ENCODE peak calls at places on chromosomes 2 and 18, in ten cellular contexts. E is Panc1; B is SK-N-SH treated with all-trans-retinoic acid at 6 μM for 48 hours; J is A549; M is CD4-positive, CD25-positive, alpha-beta regulatory T cell; L is activated CD4-positive, alpha-beta T cell treated with anti-CD3 and anti-CD28 coated beads for 36 hours; S is HepG2; U is activated B cell treated with CpG ODN at 0.5 μM for 24 hours; X is psoas muscle; R is Right ventricle myocardium superior. Q is an unnamed sample.
A peak's percentile ranks its signal among the peaks of the same experiment; 100 is the strongest.

GRCh38 chr2:132950986-132951385 is 281.0 kb upstream of the LYPD1 start:
- ATAC-seq in E (no peak), B (no peak), J (no peak), M (no peak), L (no peak), S (no peak), U (no peak), X (no peak), R (no peak), Q (no peak)

GRCh38 chr2:194104687-194105086 is 1552.3 kb upstream of the SLC39A10 start:
- ATAC-seq in E (no peak), B (no peak), J (no peak), M (peak; percentile 28), L (no peak), S (no peak), U (peak; percentile 99), X (no peak), R (peak; percentile 29), Q (peak; percentile 99)

GRCh38 chr2:239266779-239267410 is 133.9 kb downstream of the HDAC4 start:
- ATAC-seq in E (no peak), B (no peak), J (no peak), M (no peak), L (peak; percentile 4), S (no peak), U (peak; percentile 33), X (no peak), R (peak; percentile 44), Q (peak; percentile 42)

GRCh38 chr2:101558740-101559508 is 84.0 kb upstream of the RFX8 start:
- ATAC-seq in E (no peak), B (no peak), J (no peak), M (no peak), L (no peak), S (no peak), U (no peak), X (peak; percentile 95), R (peak; percentile 87), Q (no peak)

GRCh38 chr18:62033207-62033606 is 140.4 kb upstream of the RNF152 start:
- ATAC-seq in E (no peak), B (no peak), J (no peak), M (peak; percentile 80), L (peak; percentile 93), S (no peak), U (no peak), X (no peak), R (no peak), Q (no peak)

GRCh38 chr2:222451270-222451674 is 26.9 kb downstream of the SGPP2 start:
- ATAC-seq in E (no peak), B (peak; percentile 40), J (peak; percentile 40), M (no peak), L (peak; percentile 80), S (peak; percentile 59), U (no peak), X (no peak), R (peak; percentile 27), Q (peak; percentile 92)

GRCh38 chr18:79791141-79791972 is 6.4 kb upstream of the KCNG2 start:
- ATAC-seq in E (no peak), B (peak; percentile 77), J (peak; percentile 66), M (no peak), L (no peak), S (peak; percentile 89), U (no peak), X (peak; percentile 63), R (peak; percentile 80), Q (peak; percentile 58)

GRCh38 chr18:8952796-8953760 is 149.4 kb upstream of the NDUFV2 start:
- ATAC-seq in E (no peak), B (no peak), J (no peak), M (no peak), L (no peak), S (no peak), U (no peak), X (no peak), R (no peak), Q (no peak)

GRCh38 chr2:230920167-230920566 is 4.9 kb downstream of the GPR55 start:
- ATAC-seq in E (no peak), B (no peak), J (no peak), M (no peak), L (no peak), S (no peak), U (no peak), X (no peak), R (no peak), Q (no peak)